ENCODE peak calls at places on chromosomes 1 and 21, in four cellular contexts. M, J, R and P are unnamed samples.
A peak's percentile ranks its signal among the peaks of the same experiment; 100 is the strongest.

GRCh38 chr1:239538244-239538988 is 152.0 kb downstream of the CHRM3 start:
- DNase-seq in M (no peak), J (no peak), R (no peak), P (no peak)

GRCh38 chr21:19607983-19608668 is 1204.5 kb upstream of the TMPRSS15 start:
- DNase-seq in M (no peak), J (no peak), R (no peak), P (no peak)

GRCh38 chr1:183276386-183276785 is 90.3 kb downstream of the LAMC2 start:
- DNase-seq in M (no peak), J (no peak), R (no peak), P (no peak)

GRCh38 chr1:2850502-2850901 is 49.0 kb upstream of the TTC34 start:
- DNase-seq in M (no peak), J (no peak), R (no peak), P (no peak)

GRCh38 chr1:93995837-93996526 is 86.8 kb upstream of the GCLM start:
- DNase-seq in M (no peak), J (no peak), R (no peak), P (no peak)

GRCh38 chr1:25922633-25923567 is 16.7 kb upstream of the STMN1 start:
- DNase-seq in M (no peak), J (no peak), R (no peak), P (no peak)

GRCh38 chr1:26438041-26438440 is 5.9 kb downstream of the DHDDS start:
- DNase-seq in M (no peak), J (no peak), R (no peak), P (no peak)

GRCh38 chr21:29257701-29258100 is 41.0 kb upstream of the BACH1 start:
- DNase-seq in M (no peak), J (no peak), R (peak; percentile 6), P (no peak)

GRCh38 chr1:48803474-48803873 is 26.8 kb upstream of the BEND5 start:
- DNase-seq in M (no peak), J (no peak), R (no peak), P (no peak)

GRCh38 chr1:1083181-1084027 is 9.3 kb upstream of the RNF223 start:
- DNase-seq in M (no peak), J (no peak), R (no peak), P (no peak)

DNA sequence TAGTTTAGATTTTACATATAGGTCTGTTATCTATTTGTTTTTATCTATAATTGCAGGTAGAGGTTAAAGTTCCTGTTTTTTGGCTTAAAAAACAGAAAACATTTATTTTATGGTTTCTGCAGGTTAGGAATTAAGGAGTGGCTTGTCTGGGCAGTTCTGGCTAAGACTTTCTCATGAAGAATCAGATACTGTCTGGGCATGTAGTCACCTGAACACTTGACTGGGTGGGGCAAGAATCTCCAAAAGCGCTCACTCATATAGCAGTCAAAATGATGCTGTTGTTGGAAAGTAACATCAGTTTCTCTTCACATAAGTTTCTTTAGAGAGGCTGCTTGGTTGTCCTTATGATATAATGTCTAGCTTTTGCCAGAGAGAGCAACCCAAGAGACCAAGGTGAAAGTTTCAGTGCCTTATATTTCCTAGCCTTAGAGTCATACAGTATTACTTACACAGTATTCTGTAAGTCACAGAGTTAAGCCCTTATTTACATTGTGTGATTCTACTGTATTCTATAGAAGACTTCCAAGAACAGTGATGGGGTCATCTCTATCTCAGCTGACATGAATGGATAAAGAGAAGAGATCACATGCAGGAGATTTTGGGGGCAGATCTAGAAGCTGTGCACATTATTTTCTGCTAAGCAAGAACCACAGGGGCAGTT is 125.4 kb upstream of the GPR52 start:
- DNase-seq in M (no peak), J (no peak), R (no peak), P (no peak)
- TF ChIP-seq TCF7L2 in M (no peak), J (no peak), R (no peak), P (no peak)

GRCh38 chr21:45892156-45892919 is 89.2 kb upstream of the COL6A1 start:
- DNase-seq in M (no peak), J (no peak), R (no peak), P (no peak)
- H3K4me3 ChIP-seq in M (no peak overlapping the region), J (no peak overlapping the region), R (no peak overlapping the region), P (no peak overlapping the region)

DNA sequence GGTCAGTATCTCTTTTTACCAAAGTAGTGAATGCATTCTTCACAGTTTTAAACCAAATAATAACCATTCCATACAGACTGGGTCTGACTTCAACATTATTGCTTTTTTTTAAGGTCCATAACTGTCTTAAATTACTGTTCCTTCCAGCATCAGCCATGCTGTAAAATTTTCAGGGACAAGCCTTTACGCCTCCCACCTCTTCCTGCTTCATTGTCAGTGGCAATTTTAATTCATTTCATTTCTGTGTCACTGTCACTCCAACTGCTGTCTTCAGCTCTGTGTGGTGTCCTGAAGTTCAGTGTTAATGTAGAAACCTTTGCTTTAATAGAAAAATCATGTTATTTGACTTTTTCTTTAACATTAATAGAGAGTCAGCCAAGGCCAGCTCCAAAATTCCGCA is 365.6 kb upstream of the PTBP2 start:
- DNase-seq in M (no peak), J (no peak), R (no peak), P (no peak)
- TF ChIP-seq POLR2AphosphoS5 in M (no peak), J (no peak), R (no peak), P (no peak)

DNA sequence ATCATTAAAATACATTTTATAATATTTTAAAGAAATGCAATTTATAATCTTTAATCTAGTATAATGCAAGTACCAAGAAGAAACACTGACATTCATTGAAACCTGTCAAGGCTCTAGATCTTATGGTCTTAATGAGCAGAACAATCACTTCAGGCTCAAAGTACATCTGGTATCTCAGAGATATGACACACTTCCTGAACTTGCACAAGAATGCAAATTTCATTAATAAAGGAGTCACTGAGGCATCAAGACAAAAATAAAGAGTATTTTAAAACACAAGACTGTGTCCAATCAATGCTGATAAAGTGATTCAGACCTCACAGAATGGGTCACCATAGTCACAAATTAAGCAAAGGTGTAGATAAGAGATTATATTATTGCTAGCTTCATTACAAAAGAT is 178.1 kb downstream of the AK5 start:
- DNase-seq in M (no peak), J (no peak), R (no peak), P (no peak)
- TF ChIP-seq TCF7L2 in M (no peak), J (no peak), R (no peak), P (no peak)

DNA sequence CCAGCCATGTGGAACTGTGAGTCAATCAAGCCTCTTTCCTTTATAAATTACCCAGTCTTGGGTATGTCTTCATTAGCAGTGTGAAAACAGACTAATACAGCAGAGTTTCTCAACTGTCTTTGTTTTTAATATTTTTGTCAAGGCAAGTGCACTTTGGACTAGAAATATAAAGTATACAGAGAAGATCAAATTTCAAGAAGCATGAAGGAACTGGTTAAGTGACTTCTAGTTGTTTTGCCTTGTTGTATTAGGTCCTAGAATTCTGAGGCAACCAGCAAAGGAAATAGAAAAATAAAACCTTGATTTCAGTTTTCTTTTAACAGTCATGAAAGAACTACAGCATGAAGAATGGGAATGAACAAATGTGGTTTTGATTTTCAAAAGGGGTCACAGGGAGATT is 131.1 kb upstream of the PTGFR start:
- DNase-seq in M (no peak), J (no peak), R (no peak), P (no peak)
- H3K4me3 ChIP-seq in M (no peak overlapping the region), J (no peak overlapping the region), R (no peak overlapping the region), P (no peak overlapping the region)

GRCh38 chr1:109269212-109269980 is 13.5 kb downstream of the PSRC1 start:
- DNase-seq in M (no peak), J (no peak), R (no peak), P (no peak)
- TF ChIP-seq POLR2AphosphoS5 in M (no peak), J (no peak), R (no peak), P (no peak)

DNA sequence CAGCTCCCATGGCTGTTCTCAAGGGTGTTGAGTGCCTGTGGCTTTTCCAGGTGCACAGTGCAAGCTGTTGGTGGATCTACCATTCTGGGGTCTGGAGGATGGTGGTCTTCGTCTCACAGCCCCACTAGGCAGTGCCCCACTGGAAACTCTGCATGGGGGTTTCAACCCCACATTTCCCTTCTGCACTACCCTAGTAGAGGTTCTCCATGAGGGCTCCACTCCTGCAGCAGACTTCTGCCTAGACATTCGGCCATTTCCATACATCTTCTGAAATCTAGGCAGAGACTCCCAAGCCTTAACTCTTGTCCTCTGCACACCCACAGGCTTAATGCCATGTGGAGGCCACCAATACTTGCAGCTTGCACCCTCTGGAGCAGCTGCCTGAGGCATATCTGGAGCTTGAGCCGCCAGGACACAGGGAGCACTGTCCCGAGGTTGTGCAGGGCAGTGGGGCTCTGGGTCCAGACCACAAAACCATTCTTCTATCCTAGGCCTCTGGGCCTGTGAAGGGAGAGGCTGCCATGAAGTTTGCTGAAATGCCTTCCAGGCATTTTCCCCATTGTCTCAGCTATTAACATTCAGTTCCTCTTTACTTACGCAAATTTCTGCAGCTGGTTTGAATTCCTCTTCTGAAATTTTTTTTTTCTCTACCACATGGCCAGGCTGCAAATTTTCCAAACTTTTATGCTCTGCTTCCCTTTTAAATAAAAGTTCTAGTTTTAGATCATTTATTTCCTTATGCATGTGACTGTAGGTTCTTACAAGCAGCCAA is 8.8 kb upstream of the CAPN8 start:
- DNase-seq in M (no peak), J (no peak), R (no peak), P (no peak)
- TF ChIP-seq TCF7L2 in M (no peak), J (no peak), R (no peak), P (no peak)

GRCh38 chr1:235127203-235127602 is 1.4 kb downstream of the TOMM20 start:
- DNase-seq in M (no peak), J (no peak), R (no peak), P (no peak)
- H3K4me3 ChIP-seq in M (peak overlapping the region; percentile 98), J (peak overlapping the region; percentile 90), R (peak overlapping the region; percentile 82), P (peak overlapping the region; percentile 97)

GRCh38 chr21:44551290-44552015 is at the start of gene KRTAP10-2:
- DNase-seq in M (no peak), J (no peak), R (no peak), P (no peak)

GRCh38 chr21:44548922-44549321 is 2.4 kb downstream of the KRTAP10-2 start:
- DNase-seq in M (no peak), J (no peak), R (no peak), P (no peak)

GRCh38 chr21:44550807-44551206 is 498 bp downstream of the KRTAP10-2 start:
- DNase-seq in M (no peak), J (no peak), R (no peak), P (no peak)

GRCh38 chr21:44548381-44548780 is 2.9 kb downstream of the KRTAP10-2 start:
- DNase-seq in M (no peak), J (no peak), R (no peak), P (no peak)

DNA sequence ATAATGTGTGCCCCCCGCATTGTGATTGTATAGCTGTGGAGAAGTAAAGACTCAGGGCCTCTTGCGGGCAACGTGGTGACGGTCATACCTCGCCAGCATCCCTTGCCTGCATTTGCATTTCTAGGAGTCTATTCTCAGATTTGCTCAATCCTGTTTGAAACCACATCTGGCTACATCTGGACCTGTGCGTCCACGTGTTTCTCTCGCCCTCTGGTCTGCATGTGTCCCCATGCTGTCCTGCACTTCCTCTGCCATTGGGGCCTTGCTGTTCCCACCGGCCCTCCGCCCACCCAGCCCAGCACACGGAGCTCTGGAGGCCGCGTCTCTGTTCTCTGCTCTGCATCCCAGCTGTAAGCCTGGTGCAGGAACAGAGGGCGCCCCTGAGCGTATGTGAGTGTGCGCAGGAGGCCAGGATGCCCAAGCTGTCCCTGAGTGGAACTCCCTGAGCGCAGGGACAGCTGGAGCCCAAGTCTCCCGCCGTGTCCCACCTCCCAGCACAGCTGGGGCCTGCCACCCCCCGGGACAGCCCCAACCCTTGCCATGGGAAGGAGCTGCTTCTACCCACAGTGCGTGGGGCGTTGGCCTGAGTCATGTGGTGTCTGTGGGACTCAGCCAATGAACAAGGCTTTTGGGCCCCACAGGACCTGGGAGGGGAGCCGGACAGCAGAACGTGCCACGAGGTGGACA is 1.6 kb downstream of the KRTAP10-2 start:
- DNase-seq in M (no peak), J (no peak), R (no peak), P (no peak)
- TF ChIP-seq POLR2AphosphoS5 in M (no peak), J (no peak), R (no peak), P (no peak)